ENCODE peak calls at places on chromosomes 4 and X, in nine cellular contexts. One of them, this sample, is unnamed.

GRCh38 chr4:101651778-101652177 is 138.8 kb upstream of the BANK1 start:
- DNase-seq in foreskin fibroblast: no peak
- DNase-seq in cardiac muscle cell: no peak
- DNase-seq in tibial artery: no peak
- DNase-seq in CD8-positive, alpha-beta T cell: no peak
- DNase-seq in esophagus muscularis mucosa: no peak
- DNase-seq in neural progenitor cell: no peak
- DNase-seq in endodermal cell: no peak
- DNase-seq in GM12865: no peak
- DNase-seq in this sample: no peak

GRCh38 chrX:23656684-23657083 is 10.6 kb upstream of the PRDX4 start:
- DNase-seq in foreskin fibroblast: peak; percentile 50
- DNase-seq in cardiac muscle cell: no peak
- DNase-seq in tibial artery: no peak
- DNase-seq in CD8-positive, alpha-beta T cell: no peak
- DNase-seq in esophagus muscularis mucosa: no peak
- DNase-seq in neural progenitor cell: no peak
- DNase-seq in endodermal cell: no peak
- DNase-seq in GM12865: no peak
- DNase-seq in this sample: no peak

GRCh38 chr4:24067781-24068193 is 177.9 kb upstream of the PPARGC1A start:
- DNase-seq in foreskin fibroblast: peak; percentile 86
- DNase-seq in cardiac muscle cell: peak; percentile 20
- DNase-seq in tibial artery: no peak
- DNase-seq in CD8-positive, alpha-beta T cell: no peak
- DNase-seq in esophagus muscularis mucosa: no peak
- DNase-seq in neural progenitor cell: no peak
- DNase-seq in endodermal cell: peak; percentile 58
- DNase-seq in GM12865: no peak
- DNase-seq in this sample: no peak

GRCh38 chr4:158347596-158347995 is 137.3 kb downstream of the TMEM144 start:
- DNase-seq in foreskin fibroblast: peak; percentile 8
- DNase-seq in cardiac muscle cell: no peak
- DNase-seq in tibial artery: no peak
- DNase-seq in CD8-positive, alpha-beta T cell: no peak
- DNase-seq in esophagus muscularis mucosa: no peak
- DNase-seq in neural progenitor cell: no peak
- DNase-seq in endodermal cell: no peak
- DNase-seq in GM12865: no peak
- DNase-seq in this sample: no peak

GRCh38 chr4:53705151-53705764 is 114.0 kb upstream of the LNX1 start:
- DNase-seq in foreskin fibroblast: no peak
- DNase-seq in cardiac muscle cell: no peak
- DNase-seq in tibial artery: no peak
- DNase-seq in CD8-positive, alpha-beta T cell: no peak
- DNase-seq in esophagus muscularis mucosa: no peak
- DNase-seq in neural progenitor cell: no peak
- DNase-seq in endodermal cell: no peak
- DNase-seq in GM12865: peak; percentile 75
- DNase-seq in this sample: no peak

GRCh38 chrX:70434914-70435586 is 9.6 kb upstream of the DLG3 start:
- DNase-seq in foreskin fibroblast: peak; percentile 38
- DNase-seq in cardiac muscle cell: peak; percentile 51
- DNase-seq in tibial artery: peak; percentile 80
- DNase-seq in CD8-positive, alpha-beta T cell: peak; percentile 15
- DNase-seq in esophagus muscularis mucosa: no peak
- DNase-seq in neural progenitor cell: peak; percentile 10
- DNase-seq in endodermal cell: no peak
- DNase-seq in GM12865: peak; percentile 51
- DNase-seq in this sample: no peak

GRCh38 chrX:97524997-97525396 is 641.3 kb downstream of the RPA4 start:
- DNase-seq in foreskin fibroblast: no peak
- DNase-seq in cardiac muscle cell: peak; percentile 24
- DNase-seq in tibial artery: no peak
- DNase-seq in CD8-positive, alpha-beta T cell: no peak
- DNase-seq in esophagus muscularis mucosa: no peak
- DNase-seq in neural progenitor cell: peak; percentile 17
- DNase-seq in endodermal cell: no peak
- DNase-seq in GM12865: no peak
- DNase-seq in this sample: peak; percentile 2

GRCh38 chr4:113919611-113920010 is 59.8 kb downstream of the ARSJ start:
- DNase-seq in foreskin fibroblast: peak; percentile 64
- DNase-seq in cardiac muscle cell: no peak
- DNase-seq in tibial artery: no peak
- DNase-seq in CD8-positive, alpha-beta T cell: no peak
- DNase-seq in esophagus muscularis mucosa: no peak
- DNase-seq in neural progenitor cell: no peak
- DNase-seq in endodermal cell: no peak
- DNase-seq in GM12865: no peak
- DNase-seq in this sample: no peak

GRCh38 chr4:28176942-28177341 is 1316.3 kb downstream of the STIM2 start:
- DNase-seq in foreskin fibroblast: no peak
- DNase-seq in cardiac muscle cell: no peak
- DNase-seq in tibial artery: no peak
- DNase-seq in CD8-positive, alpha-beta T cell: no peak
- DNase-seq in esophagus muscularis mucosa: no peak
- DNase-seq in neural progenitor cell: no peak
- DNase-seq in endodermal cell: no peak
- DNase-seq in GM12865: no peak
- DNase-seq in this sample: no peak

GRCh38 chrX:134236690-134237362 is at the start of gene CCDC160:
- DNase-seq in foreskin fibroblast: peak; percentile 50
- DNase-seq in cardiac muscle cell: peak; percentile 34
- DNase-seq in tibial artery: no peak
- DNase-seq in CD8-positive, alpha-beta T cell: no peak
- DNase-seq in esophagus muscularis mucosa: no peak
- DNase-seq in neural progenitor cell: peak; percentile 93
- DNase-seq in endodermal cell: peak; percentile 90
- DNase-seq in GM12865: peak; percentile 18
- DNase-seq in this sample: peak; percentile 76

GRCh38 chrX:68428431-68428830 is 4.9 kb downstream of the OPHN1 start:
- DNase-seq in foreskin fibroblast: peak; percentile 30
- DNase-seq in cardiac muscle cell: peak; percentile 20
- DNase-seq in tibial artery: no peak
- DNase-seq in CD8-positive, alpha-beta T cell: no peak
- DNase-seq in esophagus muscularis mucosa: no peak
- DNase-seq in neural progenitor cell: no peak
- DNase-seq in endodermal cell: no peak
- DNase-seq in GM12865: no peak
- DNase-seq in this sample: no peak

GRCh38 chr4:177263818-177264217 is 45.9 kb upstream of the NEIL3 start:
- DNase-seq in foreskin fibroblast: no peak
- DNase-seq in cardiac muscle cell: no peak
- DNase-seq in tibial artery: no peak
- DNase-seq in CD8-positive, alpha-beta T cell: no peak
- DNase-seq in esophagus muscularis mucosa: no peak
- DNase-seq in neural progenitor cell: no peak
- DNase-seq in endodermal cell: peak; percentile 47
- DNase-seq in GM12865: no peak
- DNase-seq in this sample: no peak

GRCh38 chr4:37892641-37893040 is 1.8 kb downstream of the TBC1D1 start:
- DNase-seq in foreskin fibroblast: no peak
- DNase-seq in cardiac muscle cell: no peak
- DNase-seq in tibial artery: no peak
- DNase-seq in CD8-positive, alpha-beta T cell: peak; percentile 40
- DNase-seq in esophagus muscularis mucosa: no peak
- DNase-seq in neural progenitor cell: no peak
- DNase-seq in endodermal cell: no peak
- DNase-seq in GM12865: peak; percentile 75
- DNase-seq in this sample: no peak

GRCh38 chrX:3046253-3046909 is 5.1 kb downstream of the ARSF start:
- DNase-seq in foreskin fibroblast: no peak
- DNase-seq in cardiac muscle cell: peak; percentile 16
- DNase-seq in tibial artery: no peak
- DNase-seq in CD8-positive, alpha-beta T cell: no peak
- DNase-seq in esophagus muscularis mucosa: no peak
- DNase-seq in neural progenitor cell: no peak
- DNase-seq in endodermal cell: peak; percentile 16
- DNase-seq in GM12865: peak; percentile 9
- DNase-seq in this sample: no peak

GRCh38 chrX:47562615-47563243 is 1.7 kb downstream of the ARAF start:
- DNase-seq in foreskin fibroblast: peak; percentile 56
- DNase-seq in cardiac muscle cell: peak; percentile 57
- DNase-seq in tibial artery: no peak
- DNase-seq in CD8-positive, alpha-beta T cell: no peak
- DNase-seq in esophagus muscularis mucosa: no peak
- DNase-seq in neural progenitor cell: peak; percentile 37
- DNase-seq in endodermal cell: peak; percentile 70
- DNase-seq in GM12865: peak; percentile 56
- DNase-seq in this sample: peak; percentile 28

GRCh38 chrX:72020204-72020603 is 109.6 kb downstream of the NHSL2 start:
- DNase-seq in foreskin fibroblast: no peak
- DNase-seq in cardiac muscle cell: no peak
- DNase-seq in tibial artery: no peak
- DNase-seq in CD8-positive, alpha-beta T cell: no peak
- DNase-seq in esophagus muscularis mucosa: peak; percentile 81
- DNase-seq in neural progenitor cell: no peak
- DNase-seq in endodermal cell: no peak
- DNase-seq in GM12865: no peak
- DNase-seq in this sample: no peak

GRCh38 chr4:40623707-40624106 is 6.0 kb downstream of the RBM47 start:
- DNase-seq in foreskin fibroblast: no peak
- DNase-seq in cardiac muscle cell: no peak
- DNase-seq in tibial artery: no peak
- DNase-seq in CD8-positive, alpha-beta T cell: no peak
- DNase-seq in esophagus muscularis mucosa: no peak
- DNase-seq in neural progenitor cell: no peak
- DNase-seq in endodermal cell: no peak
- DNase-seq in GM12865: no peak
- DNase-seq in this sample: no peak

GRCh38 chrX:13649823-13650222 is 3.1 kb upstream of the TCEANC start:
- DNase-seq in foreskin fibroblast: peak; percentile 66
- DNase-seq in cardiac muscle cell: no peak
- DNase-seq in tibial artery: no peak
- DNase-seq in CD8-positive, alpha-beta T cell: no peak
- DNase-seq in esophagus muscularis mucosa: no peak
- DNase-seq in neural progenitor cell: no peak
- DNase-seq in endodermal cell: no peak
- DNase-seq in GM12865: no peak
- DNase-seq in this sample: no peak

GRCh38 chrX:13652256-13653021 is 502 bp upstream of the TCEANC start:
- DNase-seq in foreskin fibroblast: peak; percentile 88
- DNase-seq in cardiac muscle cell: peak; percentile 86
- DNase-seq in tibial artery: no peak
- DNase-seq in CD8-positive, alpha-beta T cell: no peak
- DNase-seq in esophagus muscularis mucosa: no peak
- DNase-seq in neural progenitor cell: no peak
- DNase-seq in endodermal cell: no peak
- DNase-seq in GM12865: no peak
- DNase-seq in this sample: no peak

GRCh38 chrX:13653022-13653693 is at the start of gene TCEANC:
- DNase-seq in foreskin fibroblast: peak; percentile 98
- DNase-seq in cardiac muscle cell: peak; percentile 97
- DNase-seq in tibial artery: peak; percentile 97
- DNase-seq in CD8-positive, alpha-beta T cell: peak; percentile 95
- DNase-seq in esophagus muscularis mucosa: peak; percentile 98
- DNase-seq in neural progenitor cell: peak; percentile 92
- DNase-seq in endodermal cell: peak; percentile 95
- DNase-seq in GM12865: peak; percentile 97
- DNase-seq in this sample: peak; percentile 81

GRCh38 chrX:13650318-13650717 is 2.6 kb upstream of the TCEANC start:
- DNase-seq in foreskin fibroblast: no peak
- DNase-seq in cardiac muscle cell: no peak
- DNase-seq in tibial artery: no peak
- DNase-seq in CD8-positive, alpha-beta T cell: no peak
- DNase-seq in esophagus muscularis mucosa: no peak
- DNase-seq in neural progenitor cell: no peak
- DNase-seq in endodermal cell: no peak
- DNase-seq in GM12865: no peak
- DNase-seq in this sample: no peak

GRCh38 chrX:13651150-13651549 is 1.8 kb upstream of the TCEANC start:
- DNase-seq in foreskin fibroblast: peak; percentile 7
- DNase-seq in cardiac muscle cell: no peak
- DNase-seq in tibial artery: no peak
- DNase-seq in CD8-positive, alpha-beta T cell: no peak
- DNase-seq in esophagus muscularis mucosa: no peak
- DNase-seq in neural progenitor cell: no peak
- DNase-seq in endodermal cell: no peak
- DNase-seq in GM12865: no peak
- DNase-seq in this sample: no peak
- TF ChIP-seq CTCF in foreskin fibroblast: no peak
- TF ChIP-seq CTCF in cardiac muscle cell: no peak
- TF ChIP-seq CTCF in tibial artery: no peak
- TF ChIP-seq CTCF in CD8-positive, alpha-beta T cell: no peak
- TF ChIP-seq CTCF in esophagus muscularis mucosa: no peak
- TF ChIP-seq CTCF in neural progenitor cell: no peak
- TF ChIP-seq CTCF in endodermal cell: no peak
- TF ChIP-seq CTCF in GM12865: no peak
- TF ChIP-seq CTCF in this sample: no peak

GRCh38 chr4:8908206-8908893 is 36.7 kb upstream of the HMX1 start:
- DNase-seq in foreskin fibroblast: no peak
- DNase-seq in cardiac muscle cell: no peak
- DNase-seq in tibial artery: peak; percentile 63
- DNase-seq in CD8-positive, alpha-beta T cell: no peak
- DNase-seq in esophagus muscularis mucosa: no peak
- DNase-seq in neural progenitor cell: no peak
- DNase-seq in endodermal cell: peak; percentile 39
- DNase-seq in GM12865: no peak
- DNase-seq in this sample: no peak
- TF ChIP-seq CTCF in foreskin fibroblast: no peak
- TF ChIP-seq CTCF in cardiac muscle cell: no peak
- TF ChIP-seq CTCF in tibial artery: no peak
- TF ChIP-seq CTCF in CD8-positive, alpha-beta T cell: no peak
- TF ChIP-seq CTCF in esophagus muscularis mucosa: no peak
- TF ChIP-seq CTCF in neural progenitor cell: no peak
- TF ChIP-seq CTCF in endodermal cell: no peak
- TF ChIP-seq CTCF in GM12865: no peak
- TF ChIP-seq CTCF in this sample: no peak

DNA sequence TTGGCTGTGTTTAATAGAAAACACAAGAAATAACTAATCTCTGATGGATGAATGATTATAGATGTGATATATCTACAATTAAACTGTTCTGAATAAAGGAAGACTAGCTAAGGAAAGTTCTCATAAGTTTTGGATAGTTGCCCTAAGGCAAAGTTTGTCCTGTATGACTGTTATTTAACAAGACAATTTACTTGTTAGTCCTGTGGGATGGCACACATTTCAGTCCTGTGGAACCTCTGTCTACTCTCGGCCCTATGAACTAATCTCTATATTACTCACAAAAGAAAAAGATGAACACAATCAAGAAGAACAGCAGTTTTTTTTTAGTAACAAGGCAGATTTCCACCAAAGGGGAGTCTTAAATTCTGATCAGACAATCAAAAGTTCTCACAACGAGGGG is 314.6 kb downstream of the CCSER1 start:
- DNase-seq in foreskin fibroblast: no peak
- DNase-seq in cardiac muscle cell: no peak
- DNase-seq in tibial artery: no peak
- DNase-seq in CD8-positive, alpha-beta T cell: no peak
- DNase-seq in esophagus muscularis mucosa: no peak
- DNase-seq in neural progenitor cell: no peak
- DNase-seq in endodermal cell: no peak
- DNase-seq in GM12865: no peak
- DNase-seq in this sample: no peak
- TF ChIP-seq CTCF in foreskin fibroblast: no peak
- TF ChIP-seq CTCF in cardiac muscle cell: no peak
- TF ChIP-seq CTCF in tibial artery: no peak
- TF ChIP-seq CTCF in CD8-positive, alpha-beta T cell: no peak
- TF ChIP-seq CTCF in esophagus muscularis mucosa: no peak
- TF ChIP-seq CTCF in neural progenitor cell: no peak
- TF ChIP-seq CTCF in endodermal cell: no peak
- TF ChIP-seq CTCF in GM12865: no peak
- TF ChIP-seq CTCF in this sample: no peak

GRCh38 chrX:114615765-114616164 is 31.9 kb downstream of the HTR2C start:
- DNase-seq in foreskin fibroblast: peak; percentile 32
- DNase-seq in cardiac muscle cell: no peak
- DNase-seq in tibial artery: no peak
- DNase-seq in CD8-positive, alpha-beta T cell: no peak
- DNase-seq in esophagus muscularis mucosa: no peak
- DNase-seq in neural progenitor cell: no peak
- DNase-seq in endodermal cell: no peak
- DNase-seq in GM12865: no peak
- DNase-seq in this sample: no peak

GRCh38 chrX:114619874-114620273 is 36.0 kb downstream of the HTR2C start:
- DNase-seq in foreskin fibroblast: peak; percentile 8
- DNase-seq in cardiac muscle cell: peak; percentile 5
- DNase-seq in tibial artery: no peak
- DNase-seq in CD8-positive, alpha-beta T cell: no peak
- DNase-seq in esophagus muscularis mucosa: no peak
- DNase-seq in neural progenitor cell: no peak
- DNase-seq in endodermal cell: peak; percentile 57
- DNase-seq in GM12865: peak; percentile 1
- DNase-seq in this sample: peak; percentile 14
- TF ChIP-seq CTCF in foreskin fibroblast: peak; percentile 17
- TF ChIP-seq CTCF in cardiac muscle cell: peak; percentile 48
- TF ChIP-seq CTCF in tibial artery: peak; percentile 18
- TF ChIP-seq CTCF in CD8-positive, alpha-beta T cell: no peak
- TF ChIP-seq CTCF in esophagus muscularis mucosa: no peak
- TF ChIP-seq CTCF in neural progenitor cell: peak; percentile 59
- TF ChIP-seq CTCF in endodermal cell: peak; percentile 78
- TF ChIP-seq CTCF in GM12865: peak; percentile 26
- TF ChIP-seq CTCF in this sample: peak; percentile 59

This sample was measured in endothelial cell.